ENCODE peak calls at places on chromosomes 7 and 10, in four cellular contexts. Y is WERI-Rb-1, Q is AG04450, W is IMR-90. F is an unnamed sample.

GRCh38 chr10:62813453-62813852 is 2.7 kb downstream of the EGR2 start:
- DNase-seq in Y (no peak), Q (no peak), W (no peak), F (no peak)

GRCh38 chr10:4070171-4070570 is 285.2 kb upstream of the KLF6 start:
- DNase-seq in Y (no peak), W (no peak), Q (no peak), F (no peak)

GRCh38 chr10:7291487-7292113 is 119.2 kb downstream of the SFMBT2 start:
- DNase-seq in W (no peak), Q (no peak), Y (no peak), F (no peak)

GRCh38 chr10:91190388-91190870 is 30.0 kb upstream of the PCGF5 start:
- DNase-seq in Y (no peak), W (peak; percentile 78), Q (no peak), F (no peak)

GRCh38 chr10:77940627-77941026 is 14.1 kb upstream of the DLG5 start:
- DNase-seq in Y (no peak), W (no peak), Q (no peak), F (no peak)

GRCh38 chr10:102208311-102209035 is 17.6 kb upstream of the ELOVL3 start:
- DNase-seq in W (peak; percentile 52), Q (no peak), Y (no peak), F (no peak)

GRCh38 chr10:93368210-93368609 is 113.9 kb downstream of the MYOF start:
- DNase-seq in Q (no peak), W (no peak), Y (no peak), F (no peak)

GRCh38 chr7:16739863-16740622 is 13.5 kb upstream of the TSPAN13 start:
- DNase-seq in Q (peak; percentile 90), W (peak; percentile 98), Y (no peak), F (no peak)

GRCh38 chr10:62582098-62582705 is 208.0 kb downstream of the ZNF365 start:
- DNase-seq in Q (no peak), W (peak; percentile 78), Y (no peak), F (no peak)

GRCh38 chr10:118311505-118311904 is 30.6 kb downstream of the FAM204A start:
- DNase-seq in Q (no peak), Y (no peak), W (no peak), F (no peak)

GRCh38 chr10:93199221-93199681 is 125.6 kb downstream of the CYP26A1 start:
- DNase-seq in Y (no peak), Q (no peak), W (peak; percentile 39), F (no peak)

GRCh38 chr10:46264737-46265368 is 21.9 kb upstream of the ANTXRL start:
- DNase-seq in Q (no peak), W (no peak), Y (no peak), F (no peak)

GRCh38 chr10:22539579-22540160 is 174.7 kb downstream of the PIP4K2A start:
- DNase-seq in Q (no peak), Y (no peak), W (no peak), F (no peak)

GRCh38 chr10:30674796-30675195 is 45.2 kb upstream of the LYZL2 start:
- DNase-seq in Y (no peak), Q (no peak), W (no peak), F (no peak)

GRCh38 chr10:113087082-113088029 is 137.3 kb downstream of the TCF7L2 start:
- DNase-seq in W (peak; percentile 100), Q (peak; percentile 98), Y (no peak), F (no peak)

GRCh38 chr10:113086282-113086681 is 136.2 kb downstream of the TCF7L2 start:
- DNase-seq in Y (no peak), W (no peak), Q (no peak), F (no peak)

GRCh38 chr10:113080621-113081229 is 130.7 kb downstream of the TCF7L2 start:
- DNase-seq in Y (no peak), Q (no peak), W (no peak), F (no peak)

GRCh38 chr10:113085776-113086175 is 135.7 kb downstream of the TCF7L2 start:
- DNase-seq in W (no peak), Y (no peak), Q (no peak), F (no peak)

GRCh38 chr10:113084031-113084430 is 134.0 kb downstream of the TCF7L2 start:
- DNase-seq in Q (no peak), Y (no peak), W (peak; percentile 87), F (no peak)
- H3K27ac ChIP-seq in Q (peak overlapping the region; percentile 43), Y (no peak overlapping the region), W (no peak overlapping the region), F (no peak overlapping the region)

GRCh38 chr10:70885931-70886903 is 2.1 kb downstream of the PCBD1 start:
- DNase-seq in W (no peak), Q (no peak), Y (no peak), F (no peak)

GRCh38 chr10:70885485-70885884 is 2.9 kb downstream of the PCBD1 start:
- DNase-seq in W (no peak), Q (no peak), Y (no peak), F (no peak)

GRCh38 chr10:70889291-70889690 is 926 bp upstream of the PCBD1 start:
- DNase-seq in Y (no peak), W (no peak), Q (no peak), F (no peak)

GRCh38 chr10:70886921-70887665 is 1.3 kb downstream of the PCBD1 start:
- DNase-seq in W (no peak), Q (no peak), Y (no peak), F (no peak)

DNA sequence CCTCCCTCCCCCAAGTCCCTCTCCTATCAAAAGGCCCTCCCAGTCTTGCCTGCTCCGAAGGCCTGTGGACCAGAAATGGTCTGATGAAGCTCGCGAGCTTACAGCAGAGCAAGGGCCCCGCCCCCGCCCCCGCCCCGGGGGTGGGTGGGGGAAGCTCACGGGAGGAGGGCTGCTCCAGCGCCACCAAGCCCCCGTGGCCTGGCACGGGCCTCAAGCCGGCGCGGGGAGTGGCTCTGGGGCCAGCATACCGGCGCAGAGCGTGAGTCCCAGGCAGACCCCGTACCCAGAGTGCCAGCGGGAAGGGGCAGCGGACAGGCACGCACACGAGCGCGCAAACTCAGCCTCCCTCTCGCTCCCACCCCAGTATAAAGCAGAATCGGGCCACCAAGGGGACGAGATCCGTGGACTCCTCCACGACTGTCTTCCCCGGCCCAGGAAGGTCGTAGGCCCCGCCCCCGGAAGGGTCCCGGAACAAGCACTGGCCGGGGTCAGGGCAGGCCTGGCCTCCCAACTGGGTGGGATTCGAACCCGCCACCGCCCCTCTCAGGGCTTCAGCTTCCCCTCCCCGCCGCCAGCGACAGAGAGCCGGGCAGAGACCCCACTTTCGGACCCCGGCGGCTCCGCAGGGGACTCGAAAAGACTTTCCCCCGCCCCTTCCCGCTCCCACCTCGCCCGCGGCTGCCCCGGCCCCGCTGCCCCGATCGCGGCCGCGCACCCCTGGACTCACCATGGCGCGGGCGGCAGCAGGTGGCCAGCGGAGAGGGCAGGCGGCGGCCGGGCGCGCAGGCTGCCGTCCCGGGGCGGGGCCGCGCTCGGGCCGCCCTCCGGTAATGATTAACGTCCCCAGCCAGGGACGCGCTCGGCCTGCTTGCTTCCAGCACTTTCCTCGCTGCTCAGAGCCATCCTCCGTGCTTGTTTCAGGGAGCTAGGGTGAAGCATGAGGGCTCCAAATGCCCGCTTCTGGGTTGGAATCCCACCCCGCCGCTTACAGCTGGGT is at the start of gene PCBD1:
- DNase-seq in W (peak; percentile 36), Y (peak; percentile 86), Q (peak; percentile 4), F (peak; percentile 63)
- H3K27ac ChIP-seq in W (peak within 1 kb of the TSS; percentile 70), Y (peak within 1 kb of the TSS; percentile 93), Q (peak within 1 kb of the TSS; percentile 47), F (peak within 1 kb of the TSS; percentile 75)

GRCh38 chr10:43135656-43136055 is 2.6 kb upstream of the CSGALNACT2 start:
- DNase-seq in W (no peak), Q (no peak), Y (no peak), F (no peak)

GRCh38 chr10:43136432-43136831 is 1.8 kb upstream of the CSGALNACT2 start:
- DNase-seq in W (no peak), Y (no peak), Q (no peak), F (no peak)

GRCh38 chr10:43137971-43138756 is at the start of gene CSGALNACT2:
- DNase-seq in Y (peak; percentile 80), W (peak; percentile 86), Q (peak; percentile 46), F (peak; percentile 89)

GRCh38 chr10:43137701-43137970 is 609 bp upstream of the CSGALNACT2 start:
- DNase-seq in Y (peak; percentile 62), W (peak; percentile 46), Q (no peak), F (peak; percentile 29)

GRCh38 chr10:43136995-43137700 is 1.1 kb upstream of the CSGALNACT2 start:
- DNase-seq in Q (no peak), Y (no peak), W (peak; percentile 21), F (no peak)
- H3K27ac ChIP-seq in Q (peak overlapping the region; percentile 92), Y (peak overlapping the region; percentile 81), W (peak overlapping the region; percentile 94), F (peak overlapping the region; percentile 93)

GRCh38 chr7:50214141-50214670 is 90.3 kb upstream of the IKZF1 start:
- DNase-seq in Y (no peak), Q (no peak), W (no peak), F (no peak)
- H3K27ac ChIP-seq in Y (no peak overlapping the region), Q (no peak overlapping the region), W (no peak overlapping the region), F (no peak overlapping the region)

GRCh38 chr7:46508541-46508940 is 587.5 kb upstream of the IGFBP3 start:
- DNase-seq in Q (no peak), W (no peak), Y (no peak), F (no peak)

GRCh38 chr7:46512901-46513431 is 591.9 kb upstream of the IGFBP3 start:
- DNase-seq in W (peak; percentile 75), Q (peak; percentile 74), Y (no peak), F (no peak)

GRCh38 chr7:46511442-46512215 is 590.6 kb upstream of the IGFBP3 start:
- DNase-seq in Y (no peak), W (no peak), Q (no peak), F (no peak)

DNA sequence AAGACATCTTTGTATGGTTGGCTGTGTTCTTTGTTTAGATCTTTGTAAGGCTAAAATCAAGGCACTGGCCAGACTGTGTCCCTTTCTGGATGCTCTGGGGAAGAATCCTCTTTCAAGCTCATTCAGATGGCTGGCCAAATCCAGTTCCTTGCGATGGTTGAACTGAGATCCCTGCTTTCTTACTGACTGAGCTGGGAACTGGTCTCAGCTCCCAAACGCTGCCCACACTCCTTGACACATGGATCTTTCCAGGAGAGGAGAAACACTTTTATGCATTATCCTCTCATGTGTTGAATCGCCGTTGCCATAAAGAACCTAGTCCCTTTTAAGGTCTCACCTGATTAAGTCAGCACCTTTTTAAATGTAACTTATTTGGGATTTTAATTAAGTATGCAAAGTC is 586.5 kb upstream of the IGFBP3 start:
- DNase-seq in Q (no peak), W (no peak), Y (no peak), F (no peak)
- H3K27ac ChIP-seq in Q (no peak overlapping the region), W (no peak overlapping the region), Y (no peak overlapping the region), F (no peak overlapping the region)

DNA sequence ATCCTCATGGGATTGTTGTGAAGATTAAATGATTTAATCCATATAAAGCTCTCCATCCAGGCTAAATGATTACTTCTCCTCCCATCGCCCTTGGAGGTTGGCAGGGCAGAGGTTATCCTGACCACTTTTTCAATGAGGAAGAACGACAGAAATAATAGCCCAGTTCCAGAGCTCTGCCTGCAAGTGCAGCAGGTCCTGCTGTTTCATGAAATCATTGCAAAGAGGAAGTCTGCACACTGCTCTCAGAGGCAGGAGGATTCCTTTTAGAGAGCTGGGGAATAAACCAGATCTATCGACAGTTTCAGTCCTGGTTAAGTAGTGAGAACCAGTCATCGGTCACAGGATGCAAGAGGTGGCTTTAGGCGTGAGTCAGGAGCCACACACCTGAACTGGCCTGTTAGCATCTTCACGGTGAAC is 25.0 kb upstream of the CDH23 start:
- DNase-seq in Y (peak; percentile 65), W (no peak), Q (no peak), F (no peak)
- H3K27ac ChIP-seq in Y (peak overlapping the region; percentile 95), W (no peak overlapping the region), Q (no peak overlapping the region), F (no peak overlapping the region)